ENCODE peak calls at places on chromosomes 3 and 15, in nine cellular contexts. One of them, this sample, is unnamed.

GRCh38 chr3:121545049-121545563 is 682 bp downstream of the POLQ start:
- DNase-seq in Peyer's patch: no peak
- DNase-seq in heart right ventricle: no peak
- DNase-seq in endothelial cell of umbilical vein: no peak
- DNase-seq in psoas muscle: no peak
- DNase-seq in bronchial epithelial cell: peak; percentile 8
- DNase-seq in ovary: no peak
- DNase-seq in pancreas: no peak
- DNase-seq in CD8-positive, alpha-beta memory T cell: no peak
- DNase-seq in this sample: peak; percentile 12

GRCh38 chr15:70152070-70152480 is 54.4 kb upstream of the TLE3 start:
- DNase-seq in pancreas: peak; percentile 83
- DNase-seq in psoas muscle: peak; percentile 25
- DNase-seq in CD8-positive, alpha-beta memory T cell: no peak
- DNase-seq in ovary: no peak
- DNase-seq in heart right ventricle: no peak
- DNase-seq in bronchial epithelial cell: peak; percentile 33
- DNase-seq in endothelial cell of umbilical vein: peak; percentile 92
- DNase-seq in Peyer's patch: peak; percentile 53
- DNase-seq in this sample: peak; percentile 69

GRCh38 chr3:151400341-151400740 is 15.8 kb upstream of the P2RY12 start:
- DNase-seq in Peyer's patch: no peak
- DNase-seq in CD8-positive, alpha-beta memory T cell: no peak
- DNase-seq in psoas muscle: no peak
- DNase-seq in bronchial epithelial cell: peak; percentile 94
- DNase-seq in pancreas: no peak
- DNase-seq in ovary: no peak
- DNase-seq in heart right ventricle: no peak
- DNase-seq in endothelial cell of umbilical vein: no peak
- DNase-seq in this sample: no peak

GRCh38 chr3:186452517-186452916 is 90.5 kb upstream of the DGKG start:
- DNase-seq in ovary: no peak
- DNase-seq in CD8-positive, alpha-beta memory T cell: no peak
- DNase-seq in psoas muscle: no peak
- DNase-seq in endothelial cell of umbilical vein: no peak
- DNase-seq in Peyer's patch: no peak
- DNase-seq in pancreas: no peak
- DNase-seq in heart right ventricle: no peak
- DNase-seq in bronchial epithelial cell: peak; percentile 44
- DNase-seq in this sample: peak; percentile 93

GRCh38 chr3:56915969-56916586 is 114.3 kb upstream of the ARHGEF3 start:
- DNase-seq in heart right ventricle: peak; percentile 55
- DNase-seq in endothelial cell of umbilical vein: no peak
- DNase-seq in CD8-positive, alpha-beta memory T cell: peak; percentile 59
- DNase-seq in psoas muscle: no peak
- DNase-seq in pancreas: no peak
- DNase-seq in Peyer's patch: peak; percentile 82
- DNase-seq in ovary: no peak
- DNase-seq in bronchial epithelial cell: no peak
- DNase-seq in this sample: no peak

GRCh38 chr15:46576611-46577010 is 941.8 kb downstream of the SQOR start:
- DNase-seq in pancreas: no peak
- DNase-seq in bronchial epithelial cell: no peak
- DNase-seq in heart right ventricle: no peak
- DNase-seq in endothelial cell of umbilical vein: no peak
- DNase-seq in Peyer's patch: no peak
- DNase-seq in ovary: no peak
- DNase-seq in psoas muscle: no peak
- DNase-seq in CD8-positive, alpha-beta memory T cell: no peak
- DNase-seq in this sample: peak; percentile 32

GRCh38 chr3:15875016-15875689 is 77.4 kb upstream of the ANKRD28 start:
- DNase-seq in pancreas: no peak
- DNase-seq in endothelial cell of umbilical vein: no peak
- DNase-seq in bronchial epithelial cell: peak; percentile 77
- DNase-seq in heart right ventricle: no peak
- DNase-seq in psoas muscle: no peak
- DNase-seq in CD8-positive, alpha-beta memory T cell: no peak
- DNase-seq in Peyer's patch: no peak
- DNase-seq in ovary: no peak
- DNase-seq in this sample: no peak

GRCh38 chr3:174215426-174215825 is 643.7 kb upstream of the NAALADL2 start:
- DNase-seq in pancreas: no peak
- DNase-seq in bronchial epithelial cell: no peak
- DNase-seq in Peyer's patch: no peak
- DNase-seq in psoas muscle: no peak
- DNase-seq in ovary: no peak
- DNase-seq in endothelial cell of umbilical vein: no peak
- DNase-seq in CD8-positive, alpha-beta memory T cell: no peak
- DNase-seq in heart right ventricle: no peak
- DNase-seq in this sample: no peak

GRCh38 chr15:53834214-53834613 is 74.8 kb upstream of the WDR72 start:
- DNase-seq in ovary: no peak
- DNase-seq in Peyer's patch: no peak
- DNase-seq in CD8-positive, alpha-beta memory T cell: no peak
- DNase-seq in pancreas: no peak
- DNase-seq in endothelial cell of umbilical vein: no peak
- DNase-seq in heart right ventricle: no peak
- DNase-seq in psoas muscle: no peak
- DNase-seq in bronchial epithelial cell: no peak
- DNase-seq in this sample: no peak

GRCh38 chr3:192772495-192772894 is 45.2 kb upstream of the FGF12 start:
- DNase-seq in endothelial cell of umbilical vein: peak; percentile 19
- DNase-seq in bronchial epithelial cell: peak; percentile 37
- DNase-seq in psoas muscle: no peak
- DNase-seq in Peyer's patch: no peak
- DNase-seq in heart right ventricle: peak; percentile 44
- DNase-seq in pancreas: no peak
- DNase-seq in ovary: no peak
- DNase-seq in CD8-positive, alpha-beta memory T cell: no peak
- DNase-seq in this sample: peak; percentile 54

GRCh38 chr15:78804391-78804792 is 6.9 kb downstream of the ADAMTS7 start:
- DNase-seq in bronchial epithelial cell: no peak
- DNase-seq in Peyer's patch: no peak
- DNase-seq in pancreas: no peak
- DNase-seq in psoas muscle: no peak
- DNase-seq in ovary: no peak
- DNase-seq in heart right ventricle: no peak
- DNase-seq in CD8-positive, alpha-beta memory T cell: no peak
- DNase-seq in endothelial cell of umbilical vein: no peak
- DNase-seq in this sample: no peak

GRCh38 chr15:98906712-98907083 is 100.9 kb downstream of the PGPEP1L start:
- DNase-seq in endothelial cell of umbilical vein: no peak
- DNase-seq in ovary: no peak
- DNase-seq in CD8-positive, alpha-beta memory T cell: no peak
- DNase-seq in Peyer's patch: no peak
- DNase-seq in pancreas: no peak
- DNase-seq in psoas muscle: no peak
- DNase-seq in heart right ventricle: peak; percentile 38
- DNase-seq in bronchial epithelial cell: peak; percentile 85
- DNase-seq in this sample: no peak

DNA sequence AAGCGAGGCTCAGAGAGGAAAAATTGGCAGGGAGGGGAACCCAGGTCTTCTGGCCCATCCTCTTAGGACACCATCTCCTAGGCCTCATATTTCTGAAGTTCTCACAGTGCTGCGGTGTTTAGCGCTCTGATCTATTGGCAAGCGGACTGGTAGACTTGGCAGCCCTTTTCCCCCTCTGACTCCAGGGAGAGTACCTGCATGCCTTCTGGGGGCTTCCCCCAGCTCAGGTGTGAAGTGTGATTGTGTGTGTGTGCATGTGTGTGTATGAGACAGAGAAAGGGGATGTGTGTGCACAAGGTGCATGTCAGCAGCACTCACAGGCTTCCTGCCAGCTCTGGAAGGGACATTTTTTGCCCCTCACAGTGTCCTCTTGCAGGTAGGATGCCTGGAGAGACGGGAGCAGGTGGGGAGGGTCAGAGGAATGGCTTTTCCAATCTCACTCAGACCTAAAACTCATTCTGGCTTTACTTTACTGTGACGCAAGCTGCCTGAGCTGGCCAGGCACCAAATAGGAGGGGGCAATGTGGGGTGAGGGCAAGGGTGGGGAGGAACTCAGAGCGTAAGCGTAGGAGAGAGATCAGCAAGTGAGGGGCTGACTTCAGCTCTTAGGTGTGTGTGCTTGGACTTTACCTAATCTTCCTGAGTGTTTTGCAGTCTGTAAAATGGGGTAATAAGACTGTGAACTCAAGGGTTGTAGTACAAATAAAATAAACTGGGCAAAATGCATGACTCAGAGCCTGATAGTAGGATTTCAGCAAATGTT is 4.0 kb upstream of the IL17RE start:
- DNase-seq in CD8-positive, alpha-beta memory T cell: no peak
- DNase-seq in bronchial epithelial cell: peak; percentile 50
- DNase-seq in ovary: no peak
- DNase-seq in psoas muscle: no peak
- DNase-seq in endothelial cell of umbilical vein: no peak
- DNase-seq in pancreas: no peak
- DNase-seq in Peyer's patch: peak; percentile 65
- DNase-seq in heart right ventricle: no peak
- DNase-seq in this sample: no peak
- H3K4me3 ChIP-seq in CD8-positive, alpha-beta memory T cell: no peak overlapping the region
- H3K4me3 ChIP-seq in bronchial epithelial cell: no peak overlapping the region
- H3K4me3 ChIP-seq in ovary: no peak overlapping the region
- H3K4me3 ChIP-seq in psoas muscle: no peak overlapping the region
- H3K4me3 ChIP-seq in endothelial cell of umbilical vein: no peak overlapping the region
- H3K4me3 ChIP-seq in pancreas: no peak overlapping the region
- H3K4me3 ChIP-seq in Peyer's patch: no peak overlapping the region
- H3K4me3 ChIP-seq in heart right ventricle: no peak overlapping the region
- H3K4me3 ChIP-seq in this sample: no peak overlapping the region

GRCh38 chr15:95450413-95450812 is 880.1 kb upstream of the NR2F2 start:
- DNase-seq in psoas muscle: no peak
- DNase-seq in ovary: no peak
- DNase-seq in Peyer's patch: no peak
- DNase-seq in endothelial cell of umbilical vein: no peak
- DNase-seq in heart right ventricle: no peak
- DNase-seq in bronchial epithelial cell: peak; percentile 10
- DNase-seq in pancreas: no peak
- DNase-seq in CD8-positive, alpha-beta memory T cell: no peak
- DNase-seq in this sample: no peak

GRCh38 chr15:95447486-95447885 is 883.0 kb upstream of the NR2F2 start:
- DNase-seq in heart right ventricle: no peak
- DNase-seq in endothelial cell of umbilical vein: no peak
- DNase-seq in ovary: no peak
- DNase-seq in pancreas: no peak
- DNase-seq in CD8-positive, alpha-beta memory T cell: no peak
- DNase-seq in psoas muscle: no peak
- DNase-seq in bronchial epithelial cell: no peak
- DNase-seq in Peyer's patch: no peak
- DNase-seq in this sample: no peak

GRCh38 chr15:95449229-95449628 is 881.3 kb upstream of the NR2F2 start:
- DNase-seq in pancreas: no peak
- DNase-seq in bronchial epithelial cell: no peak
- DNase-seq in Peyer's patch: no peak
- DNase-seq in psoas muscle: no peak
- DNase-seq in ovary: no peak
- DNase-seq in endothelial cell of umbilical vein: no peak
- DNase-seq in CD8-positive, alpha-beta memory T cell: no peak
- DNase-seq in heart right ventricle: no peak
- DNase-seq in this sample: no peak

GRCh38 chr15:95446854-95447253 is 883.6 kb upstream of the NR2F2 start:
- DNase-seq in heart right ventricle: no peak
- DNase-seq in endothelial cell of umbilical vein: peak; percentile 48
- DNase-seq in CD8-positive, alpha-beta memory T cell: no peak
- DNase-seq in psoas muscle: no peak
- DNase-seq in Peyer's patch: no peak
- DNase-seq in bronchial epithelial cell: no peak
- DNase-seq in pancreas: no peak
- DNase-seq in ovary: no peak
- DNase-seq in this sample: no peak

DNA sequence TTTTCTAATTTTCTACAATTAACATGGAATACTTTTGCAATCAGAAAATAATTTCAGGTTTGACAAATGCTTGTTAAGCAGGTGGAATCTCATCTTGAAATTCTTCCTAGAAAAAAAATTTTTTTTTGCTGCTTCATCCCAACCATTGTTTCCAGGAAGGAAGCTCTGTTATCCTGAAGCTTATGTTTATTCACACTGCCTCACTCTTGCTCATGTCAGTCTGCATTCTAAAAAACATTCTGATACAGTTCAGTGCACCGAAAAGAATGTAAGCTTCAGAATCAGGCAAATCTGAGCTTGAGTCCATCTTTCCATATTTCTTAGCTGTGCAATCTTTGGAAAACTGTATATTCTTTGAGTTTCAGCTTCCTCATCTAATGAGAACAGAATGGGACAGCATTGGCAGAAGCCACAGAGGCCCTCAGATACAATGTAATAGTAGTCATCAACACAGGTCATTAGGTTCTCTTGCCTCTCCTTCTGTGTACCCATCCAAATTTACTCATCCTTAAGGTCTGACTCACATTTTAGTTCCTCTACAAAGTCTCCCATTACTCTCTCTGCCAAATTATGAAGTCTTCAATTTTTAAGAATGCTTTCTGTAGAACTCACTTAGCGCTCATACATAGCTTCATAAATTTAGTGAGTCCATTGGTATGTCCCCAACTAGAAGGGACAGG is 881.8 kb upstream of the NR2F2 start:
- DNase-seq in Peyer's patch: no peak
- DNase-seq in bronchial epithelial cell: peak; percentile 29
- DNase-seq in CD8-positive, alpha-beta memory T cell: no peak
- DNase-seq in heart right ventricle: no peak
- DNase-seq in endothelial cell of umbilical vein: peak; percentile 44
- DNase-seq in pancreas: no peak
- DNase-seq in psoas muscle: no peak
- DNase-seq in ovary: no peak
- DNase-seq in this sample: peak; percentile 13
- H3K36me3 ChIP-seq in Peyer's patch: no peaks in the 10 kb centered on the region
- H3K36me3 ChIP-seq in bronchial epithelial cell: no peaks in the 10 kb centered on the region
- H3K36me3 ChIP-seq in CD8-positive, alpha-beta memory T cell: no peaks in the 10 kb centered on the region
- H3K36me3 ChIP-seq in heart right ventricle: no peaks in the 10 kb centered on the region
- H3K36me3 ChIP-seq in endothelial cell of umbilical vein: no peaks in the 10 kb centered on the region
- H3K36me3 ChIP-seq in pancreas: no peaks in the 10 kb centered on the region
- H3K36me3 ChIP-seq in psoas muscle: no peaks in the 10 kb centered on the region
- H3K36me3 ChIP-seq in ovary: no peaks in the 10 kb centered on the region
- H3K36me3 ChIP-seq in this sample: no peaks in the 10 kb centered on the region

GRCh38 chr15:88636039-88636438 is 2.8 kb upstream of the ISG20 start:
- DNase-seq in Peyer's patch: peak; percentile 90
- DNase-seq in heart right ventricle: no peak
- DNase-seq in bronchial epithelial cell: peak; percentile 84
- DNase-seq in pancreas: peak; percentile 68
- DNase-seq in psoas muscle: peak; percentile 58
- DNase-seq in CD8-positive, alpha-beta memory T cell: peak; percentile 70
- DNase-seq in ovary: no peak
- DNase-seq in endothelial cell of umbilical vein: no peak
- DNase-seq in this sample: no peak
- H3K4me3 ChIP-seq in Peyer's patch: peak overlapping the region; percentile 29
- H3K4me3 ChIP-seq in heart right ventricle: no peak overlapping the region
- H3K4me3 ChIP-seq in bronchial epithelial cell: no peak overlapping the region
- H3K4me3 ChIP-seq in pancreas: no peak overlapping the region
- H3K4me3 ChIP-seq in psoas muscle: no peak overlapping the region
- H3K4me3 ChIP-seq in CD8-positive, alpha-beta memory T cell: peak overlapping the region; percentile 68
- H3K4me3 ChIP-seq in ovary: no peak overlapping the region
- H3K4me3 ChIP-seq in endothelial cell of umbilical vein: no peak overlapping the region
- H3K4me3 ChIP-seq in this sample: no peak overlapping the region

DNA sequence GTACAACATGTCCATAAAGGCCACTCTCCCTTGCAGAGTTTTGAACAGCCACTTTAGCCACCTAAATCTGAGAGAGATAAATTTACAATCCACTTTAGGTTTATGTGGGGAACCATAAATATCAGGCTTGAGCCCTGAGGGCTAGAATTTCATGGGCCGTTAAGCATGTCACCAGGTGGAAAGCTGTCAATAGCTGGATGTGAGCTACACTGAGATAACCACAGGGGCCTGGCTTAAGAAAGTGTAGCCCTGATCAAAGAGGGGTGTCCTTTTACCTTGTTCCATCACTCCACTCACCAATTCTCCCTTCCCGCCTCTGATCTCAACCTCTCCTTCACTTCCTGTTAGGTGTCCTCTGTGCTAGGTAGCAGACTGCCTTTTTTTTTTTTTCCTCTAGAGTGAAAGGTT is 172.8 kb upstream of the ICE2 start:
- DNase-seq in heart right ventricle: no peak
- DNase-seq in bronchial epithelial cell: no peak
- DNase-seq in ovary: no peak
- DNase-seq in CD8-positive, alpha-beta memory T cell: no peak
- DNase-seq in endothelial cell of umbilical vein: no peak
- DNase-seq in Peyer's patch: no peak
- DNase-seq in pancreas: no peak
- DNase-seq in psoas muscle: no peak
- DNase-seq in this sample: no peak
- H3K36me3 ChIP-seq in heart right ventricle: no peaks in the 10 kb centered on the region
- H3K36me3 ChIP-seq in bronchial epithelial cell: no peaks in the 10 kb centered on the region
- H3K36me3 ChIP-seq in ovary: no peaks in the 10 kb centered on the region
- H3K36me3 ChIP-seq in CD8-positive, alpha-beta memory T cell: no peaks in the 10 kb centered on the region
- H3K36me3 ChIP-seq in endothelial cell of umbilical vein: no peaks in the 10 kb centered on the region
- H3K36me3 ChIP-seq in Peyer's patch: no peaks in the 10 kb centered on the region
- H3K36me3 ChIP-seq in pancreas: no peaks in the 10 kb centered on the region
- H3K36me3 ChIP-seq in psoas muscle: no peaks in the 10 kb centered on the region
- H3K36me3 ChIP-seq in this sample: no peaks in the 10 kb centered on the region